ENCODE peak calls at places on chromosomes 5 and 9, in seven cellular contexts. V, R, T, G, B, C and Z are unnamed samples.

GRCh38 chr9:123832176-123832575 is 97.8 kb downstream of the DENND1A start:
- DNase-seq in V (no peak), T (no peak), R (no peak), C (no peak), B (no peak), G (no peak), Z (no peak)

GRCh38 chr5:150301170-150301505 is 1.6 kb downstream of the ARSI start:
- DNase-seq in G (no peak), C (no peak), V (no peak), T (no peak), R (peak; percentile 68), B (no peak), Z (no peak)

GRCh38 chr9:104858271-104858670 is 69.7 kb downstream of the ABCA1 start:
- DNase-seq in B (no peak), V (no peak), R (peak; percentile 58), C (no peak), G (no peak), T (peak; percentile 78), Z (no peak)

GRCh38 chr5:57035955-57036354 is 84.0 kb upstream of the MIER3 start:
- DNase-seq in V (no peak), C (no peak), G (no peak), T (no peak), B (no peak), R (no peak), Z (no peak)

GRCh38 chr5:95818181-95819147 is 4.1 kb downstream of the GLRX start:
- DNase-seq in V (no peak), R (no peak), C (no peak), G (peak; percentile 62), T (no peak), B (no peak), Z (no peak)

GRCh38 chr5:143390941-143391340 is 12.5 kb downstream of the NR3C1 start:
- DNase-seq in V (no peak), T (no peak), G (no peak), C (no peak), B (no peak), R (no peak), Z (no peak)

GRCh38 chr9:107389617-107390071 is 99.9 kb downstream of the KLF4 start:
- DNase-seq in B (no peak), T (peak; percentile 45), G (no peak), V (peak; percentile 62), R (no peak), C (no peak), Z (no peak)

GRCh38 chr9:8315211-8315610 is 515.6 kb upstream of the DMAC1 start:
- DNase-seq in V (no peak), B (no peak), G (no peak), C (no peak), R (no peak), T (no peak), Z (no peak)

GRCh38 chr5:172496671-172497371 is 42.5 kb upstream of the SH3PXD2B start:
- DNase-seq in V (peak; percentile 41), B (peak; percentile 43), G (peak; percentile 12), T (peak; percentile 4), C (no peak), R (peak; percentile 63), Z (peak; percentile 72)

GRCh38 chr5:134127988-134128647 is 13.6 kb downstream of the TCF7 start:
- DNase-seq in R (no peak), V (no peak), G (peak; percentile 68), C (no peak), T (no peak), B (peak; percentile 9), Z (no peak)

GRCh38 chr5:128572546-128573339 is 34.7 kb upstream of the FBN2 start:
- DNase-seq in V (no peak), C (peak; percentile 34), R (no peak), B (no peak), T (peak; percentile 54), G (no peak), Z (no peak)

GRCh38 chr5:78504726-78505431 is 143.7 kb downstream of the LHFPL2 start:
- DNase-seq in T (peak; percentile 98), B (peak; percentile 100), C (peak; percentile 65), R (peak; percentile 99), G (no peak), V (peak; percentile 84), Z (peak; percentile 100)

GRCh38 chr9:98164912-98165311 is 27.5 kb downstream of the CORO2A start:
- DNase-seq in R (no peak), V (no peak), T (no peak), G (no peak), C (no peak), B (no peak), Z (no peak)

GRCh38 chr9:93209097-93209496 is 25.2 kb downstream of the WNK2 start:
- DNase-seq in C (no peak), G (no peak), T (no peak), V (no peak), R (no peak), B (no peak), Z (no peak)

GRCh38 chr5:96031811-96032261 is 70.2 kb upstream of the ELL2 start:
- DNase-seq in G (no peak), B (no peak), T (peak; percentile 92), C (no peak), R (peak; percentile 55), V (no peak), Z (no peak)

GRCh38 chr9:84139296-84140100 is 158.9 kb downstream of the RMI1 start:
- DNase-seq in C (no peak), B (peak; percentile 98), G (no peak), R (peak; percentile 92), V (no peak), T (no peak), Z (peak; percentile 89)

GRCh38 chr5:57171818-57172465 is 1.9 kb upstream of the GPBP1 start:
- DNase-seq in G (no peak), V (no peak), T (no peak), R (peak; percentile 18), C (no peak), B (no peak), Z (peak; percentile 12)

GRCh38 chr9:113164536-113165300 is 13.9 kb downstream of the SLC31A2 start:
- DNase-seq in T (peak; percentile 57), B (no peak), C (no peak), V (no peak), R (peak; percentile 70), G (no peak), Z (no peak)

GRCh38 chr5:149378241-149378805 is 769 bp downstream of the IL17B start:
- DNase-seq in B (no peak), C (no peak), G (no peak), R (no peak), T (no peak), V (no peak), Z (no peak)

GRCh38 chr5:120413706-120414105 is 50.4 kb upstream of the PRR16 start:
- DNase-seq in B (peak; percentile 29), G (no peak), R (peak; percentile 73), T (peak; percentile 19), C (no peak), V (no peak), Z (no peak)

GRCh38 chr9:19995619-19996018 is 206.8 kb upstream of the SLC24A2 start:
- DNase-seq in R (no peak), C (no peak), G (no peak), T (no peak), B (no peak), V (no peak), Z (no peak)

GRCh38 chr5:130282044-130282443 is 377.8 kb downstream of the CHSY3 start:
- DNase-seq in C (no peak), R (peak; percentile 85), T (no peak), B (peak; percentile 22), V (no peak), G (no peak), Z (no peak)

GRCh38 chr9:29208670-29209069 is 1635.4 kb upstream of the C9orf72 start:
- DNase-seq in B (no peak), R (no peak), G (no peak), T (no peak), V (no peak), C (no peak), Z (no peak)

GRCh38 chr9:78856144-78856543 is 559.2 kb downstream of the PSAT1 start:
- DNase-seq in G (no peak), B (no peak), R (no peak), C (no peak), T (no peak), V (no peak), Z (no peak)

GRCh38 chr9:136443687-136444086 is 4.0 kb upstream of the INPP5E start:
- DNase-seq in C (no peak), B (no peak), G (no peak), R (no peak), T (no peak), V (no peak), Z (no peak)

GRCh38 chr5:178477224-178478201 is 112.7 kb downstream of the COL23A1 start:
- DNase-seq in R (peak; percentile 11), B (no peak), G (no peak), C (no peak), T (no peak), V (no peak), Z (no peak)

GRCh38 chr5:21802869-21803490 is 1050.2 kb downstream of the CDH12 start:
- DNase-seq in G (no peak), C (peak; percentile 47), B (peak; percentile 33), R (peak; percentile 48), T (no peak), V (no peak), Z (peak; percentile 18)